ENCODE peak calls at places on chromosome 5, in four cellular contexts. X, I, L and F are unnamed samples.

GRCh38 chr5:1512541-1513291 is 11.0 kb downstream of the LPCAT1 start:
- DNase-seq in X (no peak), I (no peak), L (no peak), F (no peak)

GRCh38 chr5:375921-376871 is 54.7 kb downstream of the AHRR start:
- DNase-seq in X (no peak), I (no peak), L (no peak), F (no peak)

GRCh38 chr5:116911074-116911473 is 336.5 kb upstream of the SEMA6A start:
- DNase-seq in X (no peak), I (no peak), L (no peak), F (no peak)

GRCh38 chr5:35247645-35248034 is 17.4 kb upstream of the PRLR start:
- DNase-seq in X (no peak), I (no peak), L (no peak), F (no peak)

GRCh38 chr5:10317825-10318682 is 10.4 kb upstream of the CMBL start:
- DNase-seq in X (no peak), I (no peak), L (peak; percentile 58), F (no peak)

GRCh38 chr5:174527936-174528557 is 196.3 kb upstream of the MSX2 start:
- DNase-seq in X (peak; percentile 31), I (no peak), L (no peak), F (no peak)

GRCh38 chr5:170755679-170756456 is 27.7 kb upstream of the GABRP start:
- DNase-seq in X (no peak), I (no peak), L (no peak), F (no peak)

GRCh38 chr5:140632366-140633080 is 452 bp downstream of the CD14 start:
- DNase-seq in X (peak; percentile 54), I (peak; percentile 23), L (no peak), F (no peak)

GRCh38 chr5:56019306-56020272 is 24.8 kb upstream of the IL6ST start:
- DNase-seq in X (peak; percentile 40), I (no peak), L (peak; percentile 40), F (no peak)

GRCh38 chr5:135950611-135951010 is 4.2 kb downstream of the LECT2 start:
- DNase-seq in X (peak; percentile 75), I (no peak), L (peak; percentile 22), F (no peak)

GRCh38 chr5:12133520-12133919 is 229.3 kb upstream of the CTNND2 start:
- DNase-seq in X (no peak), I (no peak), L (no peak), F (no peak)

GRCh38 chr5:159965031-159965837 is 43.7 kb upstream of the TTC1 start:
- DNase-seq in X (peak; percentile 57), I (no peak), L (peak; percentile 63), F (no peak)

GRCh38 chr5:107592515-107592914 is 78.2 kb downstream of the EFNA5 start:
- DNase-seq in X (no peak), I (no peak), L (no peak), F (no peak)

GRCh38 chr5:157148734-157149615 is 6.3 kb upstream of the MED7 start:
- DNase-seq in X (peak; percentile 60), I (peak; percentile 42), L (peak; percentile 73), F (peak; percentile 39)

GRCh38 chr5:176535101-176535654 is 2.0 kb downstream of the RNF44 start:
- DNase-seq in X (peak; percentile 24), I (no peak), L (peak; percentile 32), F (no peak)

GRCh38 chr5:138952962-138953361 is 77.8 kb upstream of the LRRTM2 start:
- DNase-seq in X (no peak), I (no peak), L (no peak), F (no peak)

GRCh38 chr5:101012880-101013279 is 109.8 kb upstream of the ST8SIA4 start:
- DNase-seq in X (no peak), I (no peak), L (no peak), F (no peak)

GRCh38 chr5:71790433-71790832 is 71.4 kb downstream of the CARTPT start:
- DNase-seq in X (no peak), I (no peak), L (no peak), F (no peak)

GRCh38 chr5:170573660-170574059 is 69.8 kb downstream of the KCNIP1 start:
- DNase-seq in X (no peak), I (no peak), L (peak; percentile 75), F (no peak)

GRCh38 chr5:142981886-142982820 is 212.0 kb downstream of the ARHGAP26 start:
- DNase-seq in X (peak; percentile 92), I (peak; percentile 61), L (peak; percentile 60), F (peak; percentile 31)

GRCh38 chr5:14101922-14102321 is 41.2 kb upstream of the TRIO start:
- DNase-seq in X (peak; percentile 33), I (no peak), L (no peak), F (no peak)

GRCh38 chr5:36552626-36553393 is 53.6 kb upstream of the SLC1A3 start:
- DNase-seq in X (no peak), I (no peak), L (no peak), F (no peak)

GRCh38 chr5:142441638-142442037 is 116.8 kb upstream of the SPRY4 start:
- DNase-seq in X (peak; percentile 33), I (no peak), L (no peak), F (no peak)

GRCh38 chr5:143241892-143242291 is 161.6 kb downstream of the NR3C1 start:
- DNase-seq in X (peak; percentile 75), I (no peak), L (peak; percentile 54), F (no peak)

GRCh38 chr5:140303987-140304386 is 1.1 kb upstream of the PFDN1 start:
- DNase-seq in X (no peak), I (no peak), L (no peak), F (no peak)

GRCh38 chr5:154860765-154861164 is 2.3 kb downstream of the CNOT8 start:
- DNase-seq in X (no peak), I (no peak), L (no peak), F (no peak)
- H3K27ac ChIP-seq in X (no peak overlapping the region), I (peak overlapping the region; percentile 94), L (peak overlapping the region; percentile 71), F (no peak overlapping the region)

DNA sequence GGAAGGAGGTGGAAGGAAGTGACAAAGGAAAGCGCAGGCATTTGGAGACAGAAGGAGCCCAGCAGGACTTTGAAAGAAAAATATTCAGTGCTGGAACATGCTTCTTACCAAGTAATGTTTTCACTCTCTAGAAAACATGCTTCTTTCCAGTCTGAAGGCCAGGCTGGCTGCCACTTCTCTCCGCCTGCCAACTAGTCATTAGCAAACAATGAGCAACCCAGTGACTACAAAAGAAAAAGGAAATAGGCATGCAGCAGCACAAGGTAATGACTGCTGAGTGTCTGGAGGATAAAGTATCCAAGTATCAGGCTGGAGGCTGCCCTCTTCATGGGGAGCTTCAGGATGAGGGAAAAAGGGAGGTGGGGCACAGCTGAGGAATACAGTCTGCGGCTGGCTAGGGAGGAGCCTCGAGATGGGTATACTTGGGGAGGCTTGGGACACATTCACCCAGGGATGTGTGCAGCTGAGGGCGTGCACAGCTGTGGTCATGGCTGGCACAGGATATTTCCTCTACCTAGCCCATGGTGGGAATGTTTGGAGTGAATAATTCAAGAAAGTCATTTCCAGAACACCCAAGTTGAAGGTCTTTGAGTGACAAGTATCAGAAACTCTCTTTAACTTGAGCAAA is 161.5 kb upstream of the KIF2A start:
- DNase-seq in X (no peak), I (no peak), L (no peak), F (no peak)
- H3K27ac ChIP-seq in X (no peak overlapping the region), I (no peak overlapping the region), L (no peak overlapping the region), F (no peak overlapping the region)

DNA sequence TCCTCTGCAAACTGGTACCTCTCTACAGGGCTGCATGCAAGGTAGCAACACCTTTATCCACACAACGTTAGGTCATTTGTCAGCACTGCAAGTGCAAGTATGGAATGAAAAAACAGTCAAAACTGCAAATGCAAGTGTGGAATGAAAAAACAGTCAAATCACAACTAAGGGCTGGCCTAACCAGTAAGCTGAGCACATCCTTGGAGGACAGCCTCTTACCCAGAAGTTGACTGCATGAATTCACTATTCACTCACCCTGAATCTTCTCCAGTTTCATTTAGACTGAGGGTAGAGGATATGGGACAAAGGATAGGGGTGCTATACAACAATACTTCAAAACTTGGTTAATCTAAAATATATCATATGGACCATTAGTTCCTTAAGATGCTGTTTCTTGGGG is 158.4 kb downstream of the PPP2R2B start:
- DNase-seq in X (no peak), I (no peak), L (no peak), F (no peak)
- H3K27ac ChIP-seq in X (no peak overlapping the region), I (no peak overlapping the region), L (no peak overlapping the region), F (no peak overlapping the region)

GRCh38 chr5:59296317-59297264 is 596.9 kb downstream of the PDE4D start:
- DNase-seq in X (peak; percentile 30), I (no peak), L (peak; percentile 69), F (no peak)
- H3K27ac ChIP-seq in X (no peak overlapping the region), I (peak overlapping the region; percentile 5), L (peak overlapping the region; percentile 36), F (no peak overlapping the region)

GRCh38 chr5:133799556-133799955 is 168.9 kb downstream of the C5orf15 start:
- DNase-seq in X (no peak), I (no peak), L (no peak), F (no peak)

GRCh38 chr5:133806847-133807246 is 161.6 kb downstream of the C5orf15 start:
- DNase-seq in X (no peak), I (no peak), L (no peak), F (no peak)

GRCh38 chr5:133797167-133797566 is 171.3 kb downstream of the C5orf15 start:
- DNase-seq in X (no peak), I (no peak), L (no peak), F (no peak)

GRCh38 chr5:133801431-133801830 is 167.0 kb downstream of the C5orf15 start:
- DNase-seq in X (no peak), I (no peak), L (no peak), F (no peak)

DNA sequence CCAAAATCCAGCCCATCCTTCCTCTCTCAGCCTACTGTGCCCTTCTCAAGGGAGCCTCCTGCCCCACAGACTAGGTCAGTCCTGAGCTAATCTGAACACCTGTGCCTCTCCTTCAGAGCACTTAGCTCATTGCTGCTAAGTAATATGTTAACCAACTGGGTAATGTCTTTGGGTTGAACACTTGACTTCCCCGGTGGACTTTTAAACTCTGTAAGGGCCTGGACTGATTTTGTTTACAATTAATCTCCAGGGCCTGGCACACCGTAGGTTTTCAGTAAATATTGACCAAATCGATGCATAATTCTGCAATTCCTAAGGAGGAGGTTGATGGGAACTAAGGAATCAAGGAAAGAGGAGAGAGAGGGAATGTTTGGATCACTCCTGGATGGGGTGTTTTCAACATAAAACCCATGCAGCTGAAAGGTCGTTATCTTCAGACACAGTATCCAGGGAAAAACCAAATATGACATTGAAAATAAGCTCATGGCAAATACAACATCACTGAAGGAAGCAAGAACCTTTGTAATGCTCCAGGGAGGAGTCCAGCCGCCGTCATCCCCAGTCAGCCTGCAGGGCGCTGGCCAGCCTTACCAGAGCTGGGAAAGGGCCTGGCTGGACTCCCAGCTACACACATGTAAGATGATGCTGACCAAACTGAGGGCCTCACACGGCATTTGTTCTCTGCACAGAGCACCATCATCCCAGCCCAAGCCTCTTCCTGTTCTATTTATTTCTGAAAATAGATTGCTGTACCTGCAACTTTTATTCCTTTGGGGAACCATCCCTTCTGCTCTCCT is 166.3 kb downstream of the C5orf15 start:
- DNase-seq in X (peak; percentile 1), I (no peak), L (no peak), F (no peak)
- H3K27ac ChIP-seq in X (no peak overlapping the region), I (no peak overlapping the region), L (no peak overlapping the region), F (no peak overlapping the region)